ENCODE peak calls at places on chromosomes 7 and 10, in four cellular contexts. X is AG04450, P is pancreas, E is GM06990. M is an unnamed sample.

GRCh38 chr10:31582365-31583052 is 263.5 kb downstream of the ZEB1 start:
- DNase-seq in X (no peak), P (no peak), E (no peak), M (peak; percentile 34)

GRCh38 chr10:22334414-22335203 is 10.7 kb upstream of the SPAG6 start:
- DNase-seq in E (no peak), X (no peak), P (no peak), M (no peak)

GRCh38 chr10:103916901-103917300 is 1.1 kb downstream of the STN1 start:
- DNase-seq in X (no peak), P (peak; percentile 45), E (no peak), M (no peak)

GRCh38 chr10:128047991-128048826 is 78.0 kb downstream of the MKI67 start:
- DNase-seq in E (peak; percentile 30), X (no peak), P (no peak), M (no peak)

GRCh38 chr10:91137822-91138221 is 82.6 kb upstream of the PCGF5 start:
- DNase-seq in X (no peak), E (no peak), P (peak; percentile 19), M (no peak)

GRCh38 chr7:156639426-156640256 is 933 bp upstream of the RNF32 start:
- DNase-seq in E (no peak), X (no peak), P (peak; percentile 27), M (no peak)

GRCh38 chr10:71201921-71202713 is 10.3 kb upstream of the UNC5B start:
- DNase-seq in X (no peak), E (no peak), P (no peak), M (no peak)

GRCh38 chr7:158495780-158496179 is 91.8 kb downstream of the PTPRN2 start:
- DNase-seq in E (no peak), X (no peak), P (no peak), M (no peak)

GRCh38 chr7:121030308-121030707 is 41.8 kb downstream of the CPED1 start:
- DNase-seq in P (no peak), E (no peak), X (no peak), M (no peak)

GRCh38 chr7:72538856-72539255 is 126.7 kb upstream of the CALN1 start:
- DNase-seq in X (no peak), P (no peak), E (no peak), M (no peak)

GRCh38 chr7:107025449-107026103 is 18.9 kb upstream of the PRKAR2B start:
- DNase-seq in X (no peak), E (no peak), P (no peak), M (no peak)

GRCh38 chr7:75072978-75073282 is 672 bp downstream of the RCC1L start:
- DNase-seq in X (no peak), E (no peak), P (no peak), M (no peak)

GRCh38 chr10:14507721-14508120 is 177.0 kb upstream of the FRMD4A start:
- DNase-seq in E (no peak), X (no peak), P (no peak), M (no peak)

GRCh38 chr7:156194813-156195212 is 382.6 kb upstream of the SHH start:
- DNase-seq in X (no peak), E (no peak), P (no peak), M (no peak)

GRCh38 chr7:158741294-158741666 is 36.7 kb upstream of the NCAPG2 start:
- DNase-seq in X (no peak), E (no peak), P (no peak), M (no peak)

GRCh38 chr10:51183783-51184182 is 109.5 kb downstream of the PRKG1 start:
- DNase-seq in E (no peak), X (no peak), P (no peak), M (no peak)

GRCh38 chr10:62278461-62278910 is 9.8 kb upstream of the RTKN2 start:
- DNase-seq in P (no peak), X (no peak), E (no peak), M (peak; percentile 40)

GRCh38 chr7:25979605-25980004 is 172.4 kb upstream of the NFE2L3 start:
- DNase-seq in P (no peak), E (no peak), X (no peak), M (no peak)

GRCh38 chr7:30029696-30030095 is 1.5 kb downstream of the PLEKHA8 start:
- DNase-seq in E (no peak), P (no peak), X (no peak), M (no peak)

GRCh38 chr7:12638851-12639467 is 48.5 kb upstream of the ARL4A start:
- DNase-seq in P (no peak), E (no peak), X (no peak), M (no peak)

GRCh38 chr7:101066141-101066857 is 19.0 kb upstream of the TRIM56 start:
- DNase-seq in P (no peak), E (no peak), X (no peak), M (no peak)

GRCh38 chr10:114195079-114195478 is 15.9 kb downstream of the TDRD1 start:
- DNase-seq in X (no peak), P (no peak), E (peak; percentile 17), M (no peak)

DNA sequence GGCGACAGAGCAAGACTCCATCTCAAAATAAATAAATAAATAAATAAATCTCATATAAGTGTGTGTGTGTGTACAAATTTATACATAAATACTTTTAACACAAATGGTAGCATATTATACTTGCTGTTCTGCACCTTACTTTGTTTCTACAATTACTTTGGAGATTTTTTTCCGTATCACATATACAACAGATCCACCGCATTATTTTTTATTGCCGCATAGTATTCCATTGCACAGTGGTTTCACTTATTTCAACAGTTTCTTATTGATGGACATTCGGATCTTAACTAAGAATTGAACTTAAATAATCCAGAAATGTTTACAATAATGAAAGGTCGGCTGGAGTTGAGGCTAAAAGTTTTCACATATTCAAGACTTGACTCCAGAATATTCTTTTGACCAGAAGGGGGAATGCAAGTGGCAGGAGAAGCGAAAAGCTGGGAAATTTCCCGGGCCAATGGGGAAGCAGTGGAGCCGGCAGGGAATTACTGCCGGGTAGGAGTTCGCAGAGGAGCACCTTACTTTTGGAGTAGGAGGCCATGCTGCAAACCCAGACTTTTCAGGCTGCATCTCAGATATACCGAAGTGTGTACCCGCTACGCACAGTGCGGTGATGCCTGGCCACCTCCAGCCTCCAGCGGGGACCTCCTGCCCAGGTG is 448 bp upstream of the CNNM1 start:
- DNase-seq in X (no peak), P (no peak), E (no peak), M (no peak)
- TF ChIP-seq CTCF in X (no peak), P (no peak), E (no peak), M (no peak)

GRCh38 chr7:42843209-42843800 is 68.6 kb downstream of the C7orf25 start:
- DNase-seq in X (no peak), P (peak; percentile 22), E (no peak), M (peak; percentile 6)
- H3K4me3 ChIP-seq in X (no peak overlapping the region), P (no peak overlapping the region), E (no peak overlapping the region), M (peak overlapping the region; percentile 35)

DNA sequence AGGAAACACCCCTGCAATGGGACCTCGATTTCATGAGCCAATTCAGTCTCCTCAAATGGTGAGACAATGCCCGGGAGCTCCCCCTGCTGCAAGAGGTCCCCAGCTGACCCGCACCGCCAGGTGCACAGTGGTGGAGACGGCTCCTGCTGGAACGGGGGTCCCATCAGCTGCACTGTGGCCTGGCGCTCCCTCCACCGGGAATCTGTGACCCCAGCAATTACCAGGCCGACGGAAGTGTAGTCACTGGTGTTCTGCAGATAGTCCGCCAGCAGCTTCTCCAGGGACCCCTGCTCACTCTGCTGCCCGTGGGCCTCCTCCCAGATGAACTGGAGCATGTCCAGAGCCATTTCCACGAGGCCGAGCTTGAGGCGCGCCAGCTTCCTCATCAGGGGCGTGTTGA is 64.9 kb upstream of the NKX6-2 start:
- DNase-seq in E (no peak), X (no peak), P (no peak), M (no peak)
- TF ChIP-seq CTCF in E (no peak), X (no peak), P (no peak), M (no peak)

GRCh38 chr7:115183431-115184057 is 261.6 kb downstream of the MDFIC start:
- DNase-seq in E (no peak), X (no peak), P (no peak), M (peak; percentile 39)
- H3K4me3 ChIP-seq in E (no peak overlapping the region), X (no peak overlapping the region), P (no peak overlapping the region), M (no peak overlapping the region)

GRCh38 chr10:99410876-99411275 is 19.5 kb downstream of the GOT1 start:
- DNase-seq in X (no peak), P (no peak), E (no peak), M (no peak)

GRCh38 chr10:99406149-99406548 is 24.3 kb downstream of the GOT1 start:
- DNase-seq in E (no peak), P (no peak), X (no peak), M (no peak)

GRCh38 chr10:99411546-99411945 is 18.9 kb downstream of the GOT1 start:
- DNase-seq in E (no peak), X (no peak), P (no peak), M (no peak)

DNA sequence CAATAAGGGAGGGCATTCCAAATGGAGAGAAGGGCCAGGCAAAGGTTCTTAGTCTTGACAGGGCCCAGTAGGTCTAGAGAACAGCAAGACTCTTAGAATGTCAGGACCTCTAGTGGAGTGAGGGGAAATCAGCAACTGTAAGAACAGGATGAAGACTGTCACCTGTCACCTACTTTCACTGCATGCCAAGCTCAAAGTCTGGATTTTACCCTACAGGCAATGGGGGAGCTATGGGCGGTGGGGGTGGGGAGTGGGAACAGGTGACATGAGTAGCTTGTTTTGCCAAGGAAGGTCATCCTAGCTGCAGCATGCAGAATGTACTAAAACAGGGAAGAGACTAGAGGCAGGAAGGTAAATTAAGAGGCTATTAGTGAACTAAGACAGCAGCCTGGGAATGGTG is 18.3 kb downstream of the GOT1 start:
- DNase-seq in P (no peak), X (no peak), E (no peak), M (no peak)
- TF ChIP-seq CTCF in P (no peak), X (no peak), E (peak; percentile 17), M (peak; percentile 8)

DNA sequence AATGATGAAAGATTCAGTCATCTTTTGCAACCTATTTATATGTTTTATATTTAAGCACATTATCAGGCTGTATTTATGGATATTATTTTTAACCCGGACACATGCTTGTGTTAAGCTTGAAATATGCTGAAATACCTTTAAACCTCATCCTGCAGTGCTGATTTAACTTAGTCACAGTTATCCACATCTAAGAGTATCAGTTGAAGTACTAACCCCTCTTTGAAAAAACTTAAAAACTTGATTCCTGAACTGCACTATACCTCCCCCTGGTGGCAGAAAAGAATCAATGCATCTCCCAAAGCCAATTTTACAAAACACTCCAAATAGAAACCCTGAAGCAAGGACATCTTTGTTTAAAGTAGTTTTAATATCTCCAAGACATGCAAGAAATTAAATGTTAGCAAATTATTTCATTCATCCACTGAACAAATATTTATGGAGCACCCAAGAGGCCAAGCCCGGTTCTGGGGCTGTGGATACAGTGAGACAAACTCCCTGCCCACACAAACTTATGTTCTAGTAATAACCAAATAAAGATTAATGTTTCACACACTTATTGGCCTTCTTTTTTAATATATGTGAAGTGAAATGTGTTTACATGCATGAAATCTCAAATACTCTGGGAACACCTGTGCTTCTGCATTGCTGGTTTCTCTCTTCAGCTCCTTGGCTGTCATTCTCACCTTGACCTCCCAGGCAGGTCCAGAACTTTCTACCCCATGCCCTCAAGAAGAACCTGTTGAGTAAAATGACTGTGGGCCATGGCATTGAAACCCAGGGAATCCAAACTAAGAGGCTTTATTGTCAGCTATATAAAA is 44.0 kb downstream of the SVIL start:
- DNase-seq in X (peak; percentile 37), E (no peak), P (no peak), M (no peak)
- H3K4me3 ChIP-seq in X (no peak overlapping the region), E (no peak overlapping the region), P (no peak overlapping the region), M (no peak overlapping the region)

GRCh38 chr10:44878704-44879530 is 32.2 kb upstream of the TMEM72 start:
- DNase-seq in X (peak; percentile 74), P (peak; percentile 80), E (peak; percentile 53), M (no peak)
- TF ChIP-seq CTCF in X (peak; percentile 21), P (no peak), E (no peak), M (peak; percentile 36)